ENCODE peak calls at places on chromosomes 4 and X, in six cellular contexts. J is kidney; V is progenitor cell of endocrine pancreas; W is EL; R is NCI-H2171 treated with DMSO at 0.1 percent for 48 hours; O is activated CD4-positive, alpha-beta T cell treated with anti-CD3 and anti-CD28 coated beads, Interleukin-2, amount 50 U/mL, for 1 hour. P is an unnamed sample.

GRCh38 chrX:129488359-129488758 is 34.9 kb downstream of the SMARCA1 start:
- DNase-seq in J (no peak), V (no peak), W (no peak), R (no peak), O (no peak), P (no peak)

GRCh38 chr4:119299221-119300071 is 22.5 kb downstream of the FABP2 start:
- DNase-seq in J (no peak), V (no peak), W (peak; percentile 23), R (no peak), O (no peak), P (no peak)

GRCh38 chr4:80219301-80220025 is 22.2 kb downstream of the PRDM8 start:
- DNase-seq in J (no peak), V (no peak), W (peak; percentile 53), R (no peak), O (no peak), P (no peak)

GRCh38 chrX:24148118-24148517 is 1.4 kb upstream of the ZFX start:
- DNase-seq in J (no peak), V (no peak), W (no peak), R (no peak), O (no peak), P (no peak)

GRCh38 chr4:71009091-71009490 is 15.6 kb downstream of the DCK start:
- DNase-seq in J (no peak), V (no peak), W (peak; percentile 67), R (no peak), O (no peak), P (no peak)

GRCh38 chr4:152680988-152681731 is 1.4 kb upstream of the TMEM154 start:
- DNase-seq in J (no peak), V (no peak), W (peak; percentile 94), R (no peak), O (no peak), P (no peak)

GRCh38 chr4:40908297-40908696 is 158.5 kb downstream of the NSUN7 start:
- DNase-seq in J (no peak), V (no peak), W (no peak), R (no peak), O (no peak), P (no peak)

GRCh38 chr4:21451032-21451431 is 497.5 kb downstream of the KCNIP4 start:
- DNase-seq in J (no peak), V (no peak), W (peak; percentile 73), R (peak; percentile 4), O (no peak), P (peak; percentile 43)

GRCh38 chrX:119093991-119094741 is 21.4 kb downstream of the CT47C1 start:
- DNase-seq in J (no peak), V (no peak), W (peak; percentile 24), R (no peak), O (no peak), P (no peak)

GRCh38 chrX:138191998-138192397 is 519.5 kb downstream of the FGF13 start:
- DNase-seq in J (no peak), V (peak; percentile 20), W (no peak), R (no peak), O (no peak), P (no peak)

GRCh38 chr4:174157106-174157607 is 126.3 kb downstream of the FBXO8 start:
- DNase-seq in J (no peak), V (no peak), W (no peak), R (no peak), O (no peak), P (no peak)

GRCh38 chrX:75421688-75422087 is 101.1 kb downstream of the ZDHHC15 start:
- DNase-seq in J (no peak), V (no peak), W (no peak), R (no peak), O (no peak), P (no peak)

GRCh38 chrX:131057706-131058105 is 440 bp upstream of the ARHGAP36 start:
- DNase-seq in J (no peak), V (no peak), W (no peak), R (no peak), O (no peak), P (no peak)

GRCh38 chr4:165711436-165711835 is 161.6 kb upstream of the TLL1 start:
- DNase-seq in J (no peak), V (no peak), W (no peak), R (no peak), O (no peak), P (no peak)

GRCh38 chr4:99408346-99408745 is 26.8 kb downstream of the ADH7 start:
- DNase-seq in J (no peak), V (no peak), W (no peak), R (no peak), O (no peak), P (no peak)

GRCh38 chrX:26254436-26254835 is 38.5 kb downstream of the MAGEB5 start:
- DNase-seq in J (peak; percentile 79), V (no peak), W (no peak), R (no peak), O (no peak), P (no peak)

GRCh38 chr4:8592366-8593267 is at the start of gene CPZ:
- DNase-seq in J (peak; percentile 70), V (no peak), W (peak; percentile 66), R (no peak), O (no peak), P (no peak)

GRCh38 chr4:7648813-7649395 is 214.2 kb upstream of the PSAPL1 start:
- DNase-seq in J (peak; percentile 56), V (no peak), W (no peak), R (no peak), O (no peak), P (no peak)

GRCh38 chr4:138669479-138670165 is 346.0 kb upstream of the NOCT start:
- DNase-seq in J (no peak), V (no peak), W (peak; percentile 72), R (no peak), O (no peak), P (no peak)

GRCh38 chrX:16786791-16787735 is 797 bp downstream of the TXLNG start:
- DNase-seq in J (peak; percentile 84), V (peak; percentile 24), W (peak; percentile 10), R (peak; percentile 44), O (peak; percentile 21), P (no peak)

GRCh38 chr4:38290360-38290759 is 330.2 kb downstream of the PTTG2 start:
- DNase-seq in J (no peak), V (no peak), W (peak; percentile 26), R (peak; percentile 6), O (no peak), P (no peak)

GRCh38 chrX:136464589-136464988 is 23.2 kb upstream of the BRS3 start:
- DNase-seq in J (no peak), V (no peak), W (no peak), R (no peak), O (no peak), P (no peak)

GRCh38 chr4:139557506-139558110 is 1.6 kb upstream of the SETD7 start:
- DNase-seq in J (no peak), V (no peak), W (no peak), R (no peak), O (no peak), P (no peak)

GRCh38 chr4:20418865-20419451 is 167.3 kb downstream of the SLIT2 start:
- DNase-seq in J (no peak), V (no peak), W (peak; percentile 76), R (peak; percentile 20), O (no peak), P (no peak)

GRCh38 chr4:148004228-148004813 is 272.4 kb downstream of the ARHGAP10 start:
- DNase-seq in J (no peak), V (no peak), W (no peak), R (no peak), O (no peak), P (no peak)

GRCh38 chr4:100372432-100372831 is 145.4 kb downstream of the EMCN start:
- DNase-seq in J (no peak), V (no peak), W (peak; percentile 5), R (peak; percentile 2), O (no peak), P (no peak)

GRCh38 chr4:6478546-6479220 is 6.3 kb upstream of the PPP2R2C start:
- DNase-seq in J (no peak), V (peak; percentile 5), W (no peak), R (no peak), O (no peak), P (no peak)

GRCh38 chr4:25223770-25224375 is 10.0 kb upstream of the PI4K2B start:
- DNase-seq in J (no peak), V (no peak), W (peak; percentile 29), R (peak; percentile 35), O (no peak), P (peak; percentile 27)

GRCh38 chr4:107708225-107708624 is 11.8 kb downstream of the PAPSS1 start:
- DNase-seq in J (no peak), V (no peak), W (no peak), R (no peak), O (no peak), P (no peak)

GRCh38 chr4:24262084-24262483 is 322.3 kb downstream of the DHX15 start:
- DNase-seq in J (no peak), V (no peak), W (no peak), R (no peak), O (no peak), P (no peak)

GRCh38 chr4:658681-659667 is 15.1 kb downstream of the ATP5ME start:
- DNase-seq in J (peak; percentile 68), V (no peak), W (no peak), R (no peak), O (no peak), P (no peak)

GRCh38 chr4:5686338-5686737 is 22.0 kb downstream of the EVC2 start:
- DNase-seq in J (no peak), V (no peak), W (no peak), R (no peak), O (no peak), P (no peak)